ENCODE peak calls at places on chromosomes 2 and 18, in nine cellular contexts. One of them, this sample, is unnamed.
A peak's percentile ranks its signal among the peaks of the same experiment; 100 is the strongest.

GRCh38 chr2:76672798-76673197 is 849.4 kb downstream of the LRRTM4 start:
- ATAC-seq in sciatic nerve: no peak
- ATAC-seq in T-helper 17 cell: no peak
- ATAC-seq in activated T-helper 17 cell treated with anti-CD3 and anti-CD28 coated beads, Interleukin-2, amount 50 U/mL, for 72 hours: no peak
- ATAC-seq in Right ventricle myocardium inferior: no peak
- ATAC-seq in left cardiac atrium: no peak
- ATAC-seq in naive thymus-derived CD4-positive, alpha-beta T cell: no peak
- ATAC-seq in gastroesophageal sphincter: no peak
- ATAC-seq in stimulated activated memory B cell treated with anti-CD40 and anti-IgM and Interleukin-4, amounts not matched to agents 10 μg/mL and 1 μg/mL and 100 μg/mL, for 72 hours: no peak
- ATAC-seq in this sample: no peak

GRCh38 chr2:39524061-39524460 is 87.0 kb upstream of the MAP4K3 start:
- ATAC-seq in stimulated activated memory B cell treated with anti-CD40 and anti-IgM and Interleukin-4, amounts not matched to agents 10 μg/mL and 1 μg/mL and 100 μg/mL, for 72 hours: no peak
- ATAC-seq in gastroesophageal sphincter: no peak
- ATAC-seq in T-helper 17 cell: no peak
- ATAC-seq in activated T-helper 17 cell treated with anti-CD3 and anti-CD28 coated beads, Interleukin-2, amount 50 U/mL, for 72 hours: no peak
- ATAC-seq in sciatic nerve: peak; percentile 45
- ATAC-seq in Right ventricle myocardium inferior: no peak
- ATAC-seq in naive thymus-derived CD4-positive, alpha-beta T cell: no peak
- ATAC-seq in left cardiac atrium: no peak
- ATAC-seq in this sample: no peak

GRCh38 chr2:191262436-191262835 is 17.2 kb downstream of the MYO1B start:
- ATAC-seq in left cardiac atrium: no peak
- ATAC-seq in gastroesophageal sphincter: no peak
- ATAC-seq in stimulated activated memory B cell treated with anti-CD40 and anti-IgM and Interleukin-4, amounts not matched to agents 10 μg/mL and 1 μg/mL and 100 μg/mL, for 72 hours: no peak
- ATAC-seq in naive thymus-derived CD4-positive, alpha-beta T cell: no peak
- ATAC-seq in sciatic nerve: no peak
- ATAC-seq in Right ventricle myocardium inferior: no peak
- ATAC-seq in T-helper 17 cell: no peak
- ATAC-seq in activated T-helper 17 cell treated with anti-CD3 and anti-CD28 coated beads, Interleukin-2, amount 50 U/mL, for 72 hours: peak; percentile 55
- ATAC-seq in this sample: no peak

GRCh38 chr2:173716458-173717052 is 248.6 kb downstream of the SP3 start:
- ATAC-seq in sciatic nerve: no peak
- ATAC-seq in Right ventricle myocardium inferior: no peak
- ATAC-seq in naive thymus-derived CD4-positive, alpha-beta T cell: no peak
- ATAC-seq in stimulated activated memory B cell treated with anti-CD40 and anti-IgM and Interleukin-4, amounts not matched to agents 10 μg/mL and 1 μg/mL and 100 μg/mL, for 72 hours: no peak
- ATAC-seq in gastroesophageal sphincter: no peak
- ATAC-seq in T-helper 17 cell: no peak
- ATAC-seq in left cardiac atrium: no peak
- ATAC-seq in activated T-helper 17 cell treated with anti-CD3 and anti-CD28 coated beads, Interleukin-2, amount 50 U/mL, for 72 hours: no peak
- ATAC-seq in this sample: peak; percentile 53

GRCh38 chr2:175312137-175312536 is 130.6 kb upstream of the ATP5MC3 start:
- ATAC-seq in sciatic nerve: no peak
- ATAC-seq in Right ventricle myocardium inferior: no peak
- ATAC-seq in left cardiac atrium: no peak
- ATAC-seq in T-helper 17 cell: no peak
- ATAC-seq in naive thymus-derived CD4-positive, alpha-beta T cell: no peak
- ATAC-seq in gastroesophageal sphincter: no peak
- ATAC-seq in stimulated activated memory B cell treated with anti-CD40 and anti-IgM and Interleukin-4, amounts not matched to agents 10 μg/mL and 1 μg/mL and 100 μg/mL, for 72 hours: no peak
- ATAC-seq in activated T-helper 17 cell treated with anti-CD3 and anti-CD28 coated beads, Interleukin-2, amount 50 U/mL, for 72 hours: no peak
- ATAC-seq in this sample: no peak

GRCh38 chr2:8342407-8342806 is 339.4 kb upstream of the ID2 start:
- ATAC-seq in sciatic nerve: no peak
- ATAC-seq in stimulated activated memory B cell treated with anti-CD40 and anti-IgM and Interleukin-4, amounts not matched to agents 10 μg/mL and 1 μg/mL and 100 μg/mL, for 72 hours: no peak
- ATAC-seq in T-helper 17 cell: no peak
- ATAC-seq in activated T-helper 17 cell treated with anti-CD3 and anti-CD28 coated beads, Interleukin-2, amount 50 U/mL, for 72 hours: no peak
- ATAC-seq in gastroesophageal sphincter: no peak
- ATAC-seq in Right ventricle myocardium inferior: no peak
- ATAC-seq in naive thymus-derived CD4-positive, alpha-beta T cell: no peak
- ATAC-seq in left cardiac atrium: no peak
- ATAC-seq in this sample: no peak

GRCh38 chr2:232229296-232229916 is 149.1 kb upstream of the ALPP start:
- ATAC-seq in sciatic nerve: peak; percentile 78
- ATAC-seq in naive thymus-derived CD4-positive, alpha-beta T cell: no peak
- ATAC-seq in gastroesophageal sphincter: no peak
- ATAC-seq in left cardiac atrium: peak; percentile 57
- ATAC-seq in activated T-helper 17 cell treated with anti-CD3 and anti-CD28 coated beads, Interleukin-2, amount 50 U/mL, for 72 hours: no peak
- ATAC-seq in Right ventricle myocardium inferior: peak; percentile 77
- ATAC-seq in T-helper 17 cell: no peak
- ATAC-seq in stimulated activated memory B cell treated with anti-CD40 and anti-IgM and Interleukin-4, amounts not matched to agents 10 μg/mL and 1 μg/mL and 100 μg/mL, for 72 hours: no peak
- ATAC-seq in this sample: no peak

GRCh38 chr2:175123254-175123653 is 44.7 kb downstream of the ATF2 start:
- ATAC-seq in sciatic nerve: no peak
- ATAC-seq in stimulated activated memory B cell treated with anti-CD40 and anti-IgM and Interleukin-4, amounts not matched to agents 10 μg/mL and 1 μg/mL and 100 μg/mL, for 72 hours: no peak
- ATAC-seq in Right ventricle myocardium inferior: no peak
- ATAC-seq in left cardiac atrium: no peak
- ATAC-seq in naive thymus-derived CD4-positive, alpha-beta T cell: no peak
- ATAC-seq in activated T-helper 17 cell treated with anti-CD3 and anti-CD28 coated beads, Interleukin-2, amount 50 U/mL, for 72 hours: no peak
- ATAC-seq in gastroesophageal sphincter: no peak
- ATAC-seq in T-helper 17 cell: no peak
- ATAC-seq in this sample: no peak

GRCh38 chr2:10007921-10008808 is 35.2 kb upstream of the KLF11 start:
- ATAC-seq in gastroesophageal sphincter: no peak
- ATAC-seq in Right ventricle myocardium inferior: no peak
- ATAC-seq in sciatic nerve: peak; percentile 23
- ATAC-seq in left cardiac atrium: peak; percentile 23
- ATAC-seq in activated T-helper 17 cell treated with anti-CD3 and anti-CD28 coated beads, Interleukin-2, amount 50 U/mL, for 72 hours: no peak
- ATAC-seq in T-helper 17 cell: no peak
- ATAC-seq in naive thymus-derived CD4-positive, alpha-beta T cell: no peak
- ATAC-seq in stimulated activated memory B cell treated with anti-CD40 and anti-IgM and Interleukin-4, amounts not matched to agents 10 μg/mL and 1 μg/mL and 100 μg/mL, for 72 hours: no peak
- ATAC-seq in this sample: no peak

GRCh38 chr2:222307138-222307756 is 8.4 kb upstream of the PAX3 start:
- ATAC-seq in T-helper 17 cell: no peak
- ATAC-seq in sciatic nerve: no peak
- ATAC-seq in Right ventricle myocardium inferior: no peak
- ATAC-seq in gastroesophageal sphincter: no peak
- ATAC-seq in stimulated activated memory B cell treated with anti-CD40 and anti-IgM and Interleukin-4, amounts not matched to agents 10 μg/mL and 1 μg/mL and 100 μg/mL, for 72 hours: no peak
- ATAC-seq in activated T-helper 17 cell treated with anti-CD3 and anti-CD28 coated beads, Interleukin-2, amount 50 U/mL, for 72 hours: no peak
- ATAC-seq in left cardiac atrium: no peak
- ATAC-seq in naive thymus-derived CD4-positive, alpha-beta T cell: no peak
- ATAC-seq in this sample: peak; percentile 84

GRCh38 chr2:157447031-157447430 is 3.1 kb upstream of the CYTIP start:
- ATAC-seq in Right ventricle myocardium inferior: no peak
- ATAC-seq in activated T-helper 17 cell treated with anti-CD3 and anti-CD28 coated beads, Interleukin-2, amount 50 U/mL, for 72 hours: peak; percentile 55
- ATAC-seq in stimulated activated memory B cell treated with anti-CD40 and anti-IgM and Interleukin-4, amounts not matched to agents 10 μg/mL and 1 μg/mL and 100 μg/mL, for 72 hours: no peak
- ATAC-seq in naive thymus-derived CD4-positive, alpha-beta T cell: no peak
- ATAC-seq in T-helper 17 cell: peak; percentile 13
- ATAC-seq in gastroesophageal sphincter: no peak
- ATAC-seq in left cardiac atrium: no peak
- ATAC-seq in sciatic nerve: no peak
- ATAC-seq in this sample: no peak

GRCh38 chr2:290090-290722 is 2.3 kb upstream of the ALKAL2 start:
- ATAC-seq in gastroesophageal sphincter: peak; percentile 69
- ATAC-seq in sciatic nerve: peak; percentile 88
- ATAC-seq in naive thymus-derived CD4-positive, alpha-beta T cell: peak; percentile 60
- ATAC-seq in Right ventricle myocardium inferior: peak; percentile 88
- ATAC-seq in left cardiac atrium: peak; percentile 83
- ATAC-seq in T-helper 17 cell: peak; percentile 47
- ATAC-seq in activated T-helper 17 cell treated with anti-CD3 and anti-CD28 coated beads, Interleukin-2, amount 50 U/mL, for 72 hours: peak; percentile 50
- ATAC-seq in stimulated activated memory B cell treated with anti-CD40 and anti-IgM and Interleukin-4, amounts not matched to agents 10 μg/mL and 1 μg/mL and 100 μg/mL, for 72 hours: no peak
- ATAC-seq in this sample: peak; percentile 58

GRCh38 chr2:229159405-229159804 is 111.7 kb downstream of the PID1 start:
- ATAC-seq in activated T-helper 17 cell treated with anti-CD3 and anti-CD28 coated beads, Interleukin-2, amount 50 U/mL, for 72 hours: no peak
- ATAC-seq in T-helper 17 cell: no peak
- ATAC-seq in naive thymus-derived CD4-positive, alpha-beta T cell: no peak
- ATAC-seq in left cardiac atrium: no peak
- ATAC-seq in gastroesophageal sphincter: no peak
- ATAC-seq in stimulated activated memory B cell treated with anti-CD40 and anti-IgM and Interleukin-4, amounts not matched to agents 10 μg/mL and 1 μg/mL and 100 μg/mL, for 72 hours: no peak
- ATAC-seq in Right ventricle myocardium inferior: no peak
- ATAC-seq in sciatic nerve: no peak
- ATAC-seq in this sample: no peak

GRCh38 chr18:79371536-79372210 is 24.1 kb upstream of the NFATC1 start:
- ATAC-seq in activated T-helper 17 cell treated with anti-CD3 and anti-CD28 coated beads, Interleukin-2, amount 50 U/mL, for 72 hours: peak; percentile 74
- ATAC-seq in sciatic nerve: no peak
- ATAC-seq in left cardiac atrium: no peak
- ATAC-seq in T-helper 17 cell: peak; percentile 48
- ATAC-seq in naive thymus-derived CD4-positive, alpha-beta T cell: no peak
- ATAC-seq in gastroesophageal sphincter: no peak
- ATAC-seq in stimulated activated memory B cell treated with anti-CD40 and anti-IgM and Interleukin-4, amounts not matched to agents 10 μg/mL and 1 μg/mL and 100 μg/mL, for 72 hours: peak; percentile 16
- ATAC-seq in Right ventricle myocardium inferior: no peak
- ATAC-seq in this sample: no peak

This sample was measured in esophagus mucosa.